ENCODE peak calls at places on chromosomes 3 and 15, in six cellular contexts. H is lower lobe of right lung, B is fibroblast of lung, U is left lung, R is BJ, E is transverse colon. V is an unnamed sample. For H3K36me3, the result is how much of the 10 kb centered on the place peaks cover.

GRCh38 chr3:141123677-141124410 is 72.7 kb downstream of the SPSB4 start:
- DNase-seq in R (no peak), H (no peak), U (no peak), B (no peak), E (no peak), V (no peak)

GRCh38 chr3:171028779-171029232 is 2.3 kb upstream of the SLC2A2 start:
- DNase-seq in U (no peak), R (peak), B (peak), H (no peak), E (no peak), V (no peak)

GRCh38 chr3:69499899-69500316 is 114.0 kb upstream of the FRMD4B start:
- DNase-seq in E (peak), R (no peak), B (peak), H (peak), U (peak), V (no peak)

GRCh38 chr3:155554777-155555445 is 190.0 kb downstream of the PLCH1 start:
- DNase-seq in R (no peak), B (no peak), H (no peak), E (no peak), U (no peak), V (no peak)

GRCh38 chr3:39637807-39638206 is 170.3 kb downstream of the MOBP start:
- DNase-seq in H (no peak), B (peak), R (no peak), U (no peak), E (no peak), V (no peak)

GRCh38 chr3:137764001-137764433 is at the start of gene SOX14:
- DNase-seq in U (peak), H (peak), R (no peak), B (no peak), E (peak), V (no peak)

GRCh38 chr3:33057320-33058298 is 39.3 kb downstream of the GLB1 start:
- DNase-seq in U (no peak), H (no peak), B (no peak), R (no peak), E (no peak), V (no peak)

GRCh38 chr3:19487386-19487785 is 339.1 kb downstream of the KCNH8 start:
- DNase-seq in H (no peak), B (no peak), U (no peak), R (no peak), E (no peak), V (no peak)

GRCh38 chr3:179943097-179943880 is 93.4 kb downstream of the PEX5L start:
- DNase-seq in B (no peak), R (no peak), E (no peak), U (no peak), H (no peak), V (no peak)

GRCh38 chr15:90952901-90953677 is 1.6 kb upstream of the RCCD1 start:
- DNase-seq in B (no peak), U (no peak), H (no peak), E (no peak), R (no peak), V (no peak)
- H3K36me3 ChIP-seq in B (under half), U (under half), H (half or more), E (under half), R (under half), V (under half)

DNA sequence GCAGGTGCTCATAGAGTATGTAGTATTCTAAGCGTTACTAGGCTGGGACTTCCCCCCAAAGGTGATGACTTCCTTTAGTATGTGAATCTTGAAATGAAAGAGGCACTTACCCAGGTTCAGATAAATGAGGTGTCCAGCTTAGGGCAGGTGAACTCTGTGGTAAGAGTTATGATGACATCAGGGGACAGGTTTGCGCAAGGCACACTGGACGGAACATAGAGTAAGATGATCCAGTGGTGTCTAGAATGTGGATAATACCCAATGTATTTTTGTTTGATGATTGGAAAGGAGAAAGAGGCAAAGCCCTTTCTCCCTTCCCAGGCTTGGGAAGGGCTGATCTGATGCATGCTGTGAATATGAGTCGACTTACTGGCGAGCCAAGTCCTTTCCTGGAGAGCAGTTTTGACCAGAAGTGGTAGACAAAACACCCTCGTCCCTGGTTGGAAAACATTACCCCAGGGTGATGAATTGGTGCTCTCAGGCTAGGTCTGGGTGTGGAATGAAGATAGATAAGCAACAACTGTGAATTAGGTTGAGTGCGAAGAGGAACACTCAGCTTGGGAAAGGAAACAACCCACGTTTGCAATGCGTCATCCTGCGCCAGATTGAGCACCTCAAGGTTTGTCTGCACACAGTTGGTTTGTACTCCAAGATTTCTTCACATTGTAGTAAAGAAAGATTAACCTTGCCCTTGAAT is 124.2 kb downstream of the GHSR start:
- DNase-seq in U (no peak), B (peak), R (no peak), H (no peak), E (no peak), V (no peak)
- H3K36me3 ChIP-seq in U (under half), B (under half), R (under half), H (half or more), E (under half), V (under half)

GRCh38 chr3:123949606-123950005 is 11.4 kb downstream of the CCDC14 start:
- DNase-seq in H (no peak), U (no peak), E (no peak), B (peak), R (peak), V (no peak)

GRCh38 chr3:123953735-123954134 is 7.3 kb downstream of the CCDC14 start:
- DNase-seq in R (no peak), E (no peak), U (no peak), B (no peak), H (no peak), V (no peak)

GRCh38 chr3:123948449-123948848 is 12.6 kb downstream of the CCDC14 start:
- DNase-seq in B (no peak), H (no peak), E (peak), U (no peak), R (no peak), V (no peak)

GRCh38 chr3:123951522-123952447 is 9.2 kb downstream of the CCDC14 start:
- DNase-seq in H (no peak), E (no peak), R (no peak), U (no peak), B (no peak), V (no peak)

GRCh38 chr3:123952844-123953520 is 8.0 kb downstream of the CCDC14 start:
- DNase-seq in B (no peak), E (no peak), U (no peak), R (no peak), H (no peak), V (no peak)
- H3K36me3 ChIP-seq in B (under half), E (under half), U (under half), R (under half), H (under half), V (under half)

GRCh38 chr3:119388577-119388976 is 74.8 kb downstream of the TMEM39A start:
- DNase-seq in E (no peak), U (no peak), H (no peak), B (peak), R (no peak), V (no peak)
- H3K36me3 ChIP-seq in E (under half), U (under half), H (half or more), B (under half), R (under half), V (under half)

GRCh38 chr3:142500211-142500610 is 52.4 kb upstream of the XRN1 start:
- DNase-seq in H (no peak), R (no peak), U (no peak), E (no peak), B (peak), V (no peak)

GRCh38 chr3:142495103-142495502 is 47.3 kb upstream of the XRN1 start:
- DNase-seq in H (no peak), E (no peak), B (no peak), U (no peak), R (no peak), V (no peak)

GRCh38 chr3:142498397-142499180 is 50.8 kb upstream of the XRN1 start:
- DNase-seq in B (peak), U (no peak), R (no peak), H (no peak), E (no peak), V (no peak)

GRCh38 chr3:142501004-142501926 is 53.4 kb upstream of the XRN1 start:
- DNase-seq in H (no peak), R (peak), U (no peak), E (no peak), B (peak), V (no peak)

GRCh38 chr3:142497729-142498128 is 49.9 kb upstream of the XRN1 start:
- DNase-seq in R (no peak), E (no peak), U (no peak), B (no peak), H (no peak), V (no peak)
- H3K36me3 ChIP-seq in R (under half), E (under half), U (under half), B (under half), H (half or more), V (under half)

DNA sequence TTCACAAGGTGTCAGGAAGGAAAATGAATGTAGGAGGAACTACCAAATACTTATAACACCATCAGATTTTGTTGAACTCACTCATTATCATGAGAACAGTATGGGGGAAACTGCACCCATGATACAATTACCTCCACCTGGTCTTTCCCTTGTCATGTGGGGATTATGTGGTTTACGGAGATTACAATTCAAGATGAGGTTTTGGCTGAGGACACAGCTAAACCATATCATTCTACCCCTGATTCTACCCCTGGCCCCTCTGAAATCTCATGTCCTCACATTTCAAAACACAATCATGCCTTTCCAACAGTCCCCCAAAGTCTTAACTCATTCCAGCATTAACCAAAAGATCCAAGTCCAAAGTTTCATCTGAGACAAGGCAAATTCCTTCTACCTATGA is 17.1 kb upstream of the PLSCR1 start:
- DNase-seq in B (no peak), U (no peak), E (no peak), R (no peak), H (no peak), V (no peak)
- H3K36me3 ChIP-seq in B (under half), U (under half), E (under half), R (under half), H (under half), V (under half)

GRCh38 chr3:16404349-16404895 is 109.1 kb downstream of the RFTN1 start:
- DNase-seq in H (no peak), B (no peak), U (no peak), R (no peak), E (no peak), V (no peak)

GRCh38 chr3:16399473-16399872 is 114.0 kb downstream of the RFTN1 start:
- DNase-seq in R (peak), U (no peak), E (no peak), H (no peak), B (peak), V (no peak)

GRCh38 chr3:16401273-16401672 is 112.2 kb downstream of the RFTN1 start:
- DNase-seq in R (no peak), H (no peak), U (no peak), B (no peak), E (no peak), V (no peak)

GRCh38 chr3:16400143-16400935 is 113.2 kb downstream of the RFTN1 start:
- DNase-seq in E (no peak), B (no peak), R (no peak), H (no peak), U (no peak), V (no peak)

DNA sequence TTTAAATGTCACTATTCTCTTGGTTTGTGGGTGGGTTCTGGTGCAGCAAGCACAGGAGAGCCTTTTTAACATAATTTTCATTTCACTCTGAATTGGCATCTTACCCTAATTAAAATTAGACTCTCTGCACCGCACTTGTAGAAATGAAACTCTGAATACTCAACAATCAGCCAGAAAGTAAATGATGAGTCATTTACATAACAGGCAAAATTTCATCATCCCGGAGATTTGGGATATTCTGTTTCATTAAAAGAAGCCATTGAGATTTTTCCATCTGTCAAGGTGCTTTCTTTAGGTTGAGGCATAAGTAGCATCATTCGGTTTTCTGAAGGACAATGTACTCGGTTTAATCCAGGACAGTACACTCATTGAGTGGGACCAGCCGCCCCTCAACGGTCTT is 111.0 kb downstream of the RFTN1 start:
- DNase-seq in H (no peak), R (no peak), B (peak), E (no peak), U (no peak), V (no peak)
- H3K36me3 ChIP-seq in H (under half), R (under half), B (under half), E (under half), U (under half), V (under half)

GRCh38 chr3:196323723-196324122 is 5.7 kb upstream of the DYNLT2B start:
- DNase-seq in H (no peak), E (no peak), B (peak), R (no peak), U (no peak), V (no peak)
- H3K36me3 ChIP-seq in H (under half), E (under half), B (under half), R (under half), U (under half), V (under half)

GRCh38 chr3:14199641-14200040 is 21.0 kb downstream of the LSM3 start:
- DNase-seq in H (no peak), E (no peak), R (no peak), U (no peak), B (no peak), V (no peak)
- H3K36me3 ChIP-seq in H (under half), E (under half), R (under half), U (under half), B (under half), V (under half)

V was measured in CD8-positive, alpha-beta memory T cell.